ENCODE peak calls at places on chromosomes 13 and 19, in seven cellular contexts. One of them, this sample, is unnamed.

GRCh38 chr13:51793570-51794273 is 10.2 kb downstream of the DHRS12 start:
- DNase-seq in GM23338: no peak
- DNase-seq in cardiac muscle cell: peak; percentile 72
- DNase-seq in heart left ventricle: no peak
- DNase-seq in A549: no peak
- DNase-seq in progenitor cell of endocrine pancreas: no peak
- DNase-seq in HFFc6: peak; percentile 77
- DNase-seq in this sample: no peak

GRCh38 chr19:35743640-35744306 is 1.4 kb downstream of the U2AF1L4 start:
- DNase-seq in progenitor cell of endocrine pancreas: no peak
- DNase-seq in GM23338: no peak
- DNase-seq in heart left ventricle: no peak
- DNase-seq in HFFc6: no peak
- DNase-seq in cardiac muscle cell: no peak
- DNase-seq in A549: no peak
- DNase-seq in this sample: no peak

GRCh38 chr13:75393839-75394238 is 88.1 kb downstream of the TBC1D4 start:
- DNase-seq in cardiac muscle cell: no peak
- DNase-seq in progenitor cell of endocrine pancreas: no peak
- DNase-seq in HFFc6: no peak
- DNase-seq in A549: no peak
- DNase-seq in GM23338: no peak
- DNase-seq in heart left ventricle: no peak
- DNase-seq in this sample: no peak

GRCh38 chr13:20684535-20684934 is 19.0 kb upstream of the IL17D start:
- DNase-seq in progenitor cell of endocrine pancreas: no peak
- DNase-seq in heart left ventricle: no peak
- DNase-seq in GM23338: peak; percentile 33
- DNase-seq in HFFc6: no peak
- DNase-seq in A549: no peak
- DNase-seq in cardiac muscle cell: peak; percentile 79
- DNase-seq in this sample: no peak

GRCh38 chr13:87678353-87678752 is 7.2 kb downstream of the SLITRK5 start:
- DNase-seq in progenitor cell of endocrine pancreas: no peak
- DNase-seq in cardiac muscle cell: no peak
- DNase-seq in A549: no peak
- DNase-seq in HFFc6: no peak
- DNase-seq in GM23338: no peak
- DNase-seq in heart left ventricle: no peak
- DNase-seq in this sample: no peak

GRCh38 chr13:113836917-113837553 is 26.8 kb downstream of the GAS6 start:
- DNase-seq in HFFc6: peak; percentile 92
- DNase-seq in cardiac muscle cell: peak; percentile 77
- DNase-seq in progenitor cell of endocrine pancreas: no peak
- DNase-seq in heart left ventricle: peak; percentile 79
- DNase-seq in GM23338: no peak
- DNase-seq in A549: peak; percentile 38
- DNase-seq in this sample: no peak

GRCh38 chr13:28744091-28744536 is 25.3 kb upstream of the SLC46A3 start:
- DNase-seq in progenitor cell of endocrine pancreas: no peak
- DNase-seq in GM23338: peak; percentile 44
- DNase-seq in cardiac muscle cell: peak; percentile 82
- DNase-seq in heart left ventricle: no peak
- DNase-seq in A549: no peak
- DNase-seq in HFFc6: peak; percentile 42
- DNase-seq in this sample: no peak

GRCh38 chr19:11234486-11235075 is 4.8 kb upstream of the ANGPTL8 start:
- DNase-seq in cardiac muscle cell: no peak
- DNase-seq in A549: no peak
- DNase-seq in heart left ventricle: no peak
- DNase-seq in GM23338: no peak
- DNase-seq in HFFc6: no peak
- DNase-seq in progenitor cell of endocrine pancreas: no peak
- DNase-seq in this sample: no peak

GRCh38 chr13:20441066-20441465 is 84.6 kb downstream of the CRYL1 start:
- DNase-seq in HFFc6: no peak
- DNase-seq in heart left ventricle: no peak
- DNase-seq in A549: no peak
- DNase-seq in cardiac muscle cell: no peak
- DNase-seq in progenitor cell of endocrine pancreas: no peak
- DNase-seq in GM23338: no peak
- DNase-seq in this sample: no peak

GRCh38 chr13:60788156-60788829 is 391.3 kb downstream of the TDRD3 start:
- DNase-seq in heart left ventricle: peak; percentile 17
- DNase-seq in progenitor cell of endocrine pancreas: no peak
- DNase-seq in A549: no peak
- DNase-seq in HFFc6: no peak
- DNase-seq in GM23338: no peak
- DNase-seq in cardiac muscle cell: peak; percentile 8
- DNase-seq in this sample: no peak

GRCh38 chr13:89967701-89968100 is 1379.8 kb upstream of the MIR17HG start:
- DNase-seq in A549: no peak
- DNase-seq in cardiac muscle cell: no peak
- DNase-seq in HFFc6: no peak
- DNase-seq in heart left ventricle: no peak
- DNase-seq in progenitor cell of endocrine pancreas: no peak
- DNase-seq in GM23338: no peak
- DNase-seq in this sample: no peak

GRCh38 chr13:98232456-98232855 is 55.4 kb upstream of the RNF113B start:
- DNase-seq in HFFc6: no peak
- DNase-seq in heart left ventricle: no peak
- DNase-seq in progenitor cell of endocrine pancreas: no peak
- DNase-seq in A549: no peak
- DNase-seq in cardiac muscle cell: no peak
- DNase-seq in GM23338: no peak
- DNase-seq in this sample: no peak

GRCh38 chr13:21012841-21013681 is 48.3 kb downstream of the LATS2 start:
- DNase-seq in cardiac muscle cell: peak; percentile 51
- DNase-seq in HFFc6: no peak
- DNase-seq in heart left ventricle: no peak
- DNase-seq in A549: no peak
- DNase-seq in GM23338: no peak
- DNase-seq in progenitor cell of endocrine pancreas: no peak
- DNase-seq in this sample: no peak

GRCh38 chr19:18450934-18451836 is 13.3 kb upstream of the ISYNA1 start:
- DNase-seq in cardiac muscle cell: peak; percentile 81
- DNase-seq in HFFc6: peak; percentile 49
- DNase-seq in progenitor cell of endocrine pancreas: peak; percentile 98
- DNase-seq in heart left ventricle: peak; percentile 85
- DNase-seq in A549: no peak
- DNase-seq in GM23338: peak; percentile 83
- DNase-seq in this sample: peak; percentile 82

GRCh38 chr19:33587150-33587549 is 34.6 kb upstream of the CHST8 start:
- DNase-seq in HFFc6: no peak
- DNase-seq in GM23338: no peak
- DNase-seq in heart left ventricle: no peak
- DNase-seq in cardiac muscle cell: no peak
- DNase-seq in progenitor cell of endocrine pancreas: no peak
- DNase-seq in A549: no peak
- DNase-seq in this sample: no peak

GRCh38 chr19:45121827-45122345 is 28.9 kb downstream of the PPP1R37 start:
- DNase-seq in cardiac muscle cell: no peak
- DNase-seq in progenitor cell of endocrine pancreas: no peak
- DNase-seq in GM23338: no peak
- DNase-seq in HFFc6: no peak
- DNase-seq in heart left ventricle: no peak
- DNase-seq in A549: no peak
- DNase-seq in this sample: no peak

GRCh38 chr19:34135033-34135370 is 37.3 kb upstream of the LSM14A start:
- DNase-seq in A549: no peak
- DNase-seq in GM23338: no peak
- DNase-seq in cardiac muscle cell: no peak
- DNase-seq in HFFc6: no peak
- DNase-seq in progenitor cell of endocrine pancreas: no peak
- DNase-seq in heart left ventricle: no peak
- DNase-seq in this sample: no peak

GRCh38 chr13:20475927-20476691 is 49.5 kb downstream of the CRYL1 start:
- DNase-seq in heart left ventricle: no peak
- DNase-seq in HFFc6: no peak
- DNase-seq in cardiac muscle cell: no peak
- DNase-seq in GM23338: peak; percentile 43
- DNase-seq in progenitor cell of endocrine pancreas: no peak
- DNase-seq in A549: no peak
- DNase-seq in this sample: no peak

GRCh38 chr19:34173145-34173956 is 1.0 kb downstream of the LSM14A start:
- DNase-seq in GM23338: peak; percentile 92
- DNase-seq in cardiac muscle cell: peak; percentile 61
- DNase-seq in A549: peak; percentile 70
- DNase-seq in HFFc6: peak; percentile 28
- DNase-seq in heart left ventricle: peak; percentile 17
- DNase-seq in progenitor cell of endocrine pancreas: peak; percentile 18
- DNase-seq in this sample: peak; percentile 41

GRCh38 chr13:76939215-76939614 is 9.1 kb upstream of the ACOD1 start:
- DNase-seq in A549: no peak
- DNase-seq in heart left ventricle: no peak
- DNase-seq in GM23338: no peak
- DNase-seq in cardiac muscle cell: peak; percentile 37
- DNase-seq in progenitor cell of endocrine pancreas: no peak
- DNase-seq in HFFc6: peak; percentile 19
- DNase-seq in this sample: no peak

GRCh38 chr19:45972944-45973525 is 630 bp downstream of the NOVA2 start:
- DNase-seq in cardiac muscle cell: no peak
- DNase-seq in HFFc6: no peak
- DNase-seq in GM23338: no peak
- DNase-seq in A549: no peak
- DNase-seq in heart left ventricle: no peak
- DNase-seq in progenitor cell of endocrine pancreas: no peak
- DNase-seq in this sample: no peak

GRCh38 chr19:17307876-17308377 is 1.4 kb upstream of the DDA1 start:
- DNase-seq in heart left ventricle: no peak
- DNase-seq in cardiac muscle cell: no peak
- DNase-seq in A549: no peak
- DNase-seq in progenitor cell of endocrine pancreas: no peak
- DNase-seq in HFFc6: no peak
- DNase-seq in GM23338: no peak
- DNase-seq in this sample: no peak

GRCh38 chr19:39413269-39413902 is 917 bp downstream of the PLEKHG2 start:
- DNase-seq in GM23338: peak; percentile 74
- DNase-seq in A549: peak; percentile 74
- DNase-seq in cardiac muscle cell: peak; percentile 80
- DNase-seq in progenitor cell of endocrine pancreas: peak; percentile 62
- DNase-seq in HFFc6: no peak
- DNase-seq in heart left ventricle: peak; percentile 88
- DNase-seq in this sample: no peak

GRCh38 chr19:33818426-33818825 is 21.8 kb downstream of the KCTD15 start:
- DNase-seq in progenitor cell of endocrine pancreas: no peak
- DNase-seq in A549: no peak
- DNase-seq in heart left ventricle: no peak
- DNase-seq in cardiac muscle cell: no peak
- DNase-seq in HFFc6: no peak
- DNase-seq in GM23338: no peak
- DNase-seq in this sample: no peak

DNA sequence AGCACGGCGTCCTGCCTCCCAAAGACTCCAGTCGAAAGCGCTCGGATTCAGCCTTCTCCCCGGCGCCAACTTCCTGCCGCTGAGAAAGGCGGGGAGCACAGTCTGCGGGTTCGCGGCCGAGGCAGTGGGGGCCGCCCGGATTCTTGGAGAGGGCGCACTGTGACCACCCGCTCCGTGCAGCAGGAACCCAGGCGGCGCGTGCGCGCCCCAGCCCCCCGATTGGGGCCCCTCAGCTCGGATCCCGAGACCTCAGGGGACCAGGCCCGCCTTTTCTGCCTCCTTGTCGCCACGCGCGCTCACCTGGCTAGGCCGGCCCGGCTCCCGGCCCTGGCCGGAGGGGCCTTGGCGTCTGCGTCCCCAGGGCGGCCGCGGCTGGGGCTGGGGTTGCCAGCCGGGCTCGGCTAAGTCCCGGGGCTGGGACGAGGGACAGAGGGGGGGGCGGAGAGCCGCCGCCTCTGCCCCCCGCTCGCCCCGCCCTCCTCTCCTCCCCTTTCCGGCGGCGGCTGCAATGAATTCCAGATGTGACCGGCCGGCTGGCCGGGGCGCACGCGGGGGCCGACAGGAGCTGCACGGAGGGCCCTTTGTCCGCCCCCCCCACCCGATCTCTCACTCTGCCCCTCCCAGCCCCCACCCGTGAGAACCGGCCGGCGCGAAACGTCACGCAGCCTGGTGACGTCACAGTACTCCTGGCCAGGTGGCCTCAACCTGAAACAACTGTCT is at the start of gene S1PR2:
- DNase-seq in GM23338: peak; percentile 91
- DNase-seq in HFFc6: peak; percentile 49
- DNase-seq in A549: peak; percentile 50
- DNase-seq in heart left ventricle: peak; percentile 89
- DNase-seq in progenitor cell of endocrine pancreas: peak; percentile 89
- DNase-seq in cardiac muscle cell: peak; percentile 90
- DNase-seq in this sample: peak; percentile 68
- TF ChIP-seq CTCF in GM23338: no peak
- TF ChIP-seq CTCF in HFFc6: no peak
- TF ChIP-seq CTCF in A549: no peak
- TF ChIP-seq CTCF in heart left ventricle: no peak
- TF ChIP-seq CTCF in progenitor cell of endocrine pancreas: no peak
- TF ChIP-seq CTCF in cardiac muscle cell: no peak
- TF ChIP-seq CTCF in this sample: no peak

GRCh38 chr13:110885966-110886365 is 28.9 kb downstream of the ANKRD10 start:
- DNase-seq in HFFc6: no peak
- DNase-seq in GM23338: peak; percentile 73
- DNase-seq in progenitor cell of endocrine pancreas: no peak
- DNase-seq in heart left ventricle: no peak
- DNase-seq in cardiac muscle cell: no peak
- DNase-seq in A549: no peak
- DNase-seq in this sample: no peak
- TF ChIP-seq CTCF in HFFc6: peak; percentile 22
- TF ChIP-seq CTCF in GM23338: peak; percentile 54
- TF ChIP-seq CTCF in progenitor cell of endocrine pancreas: peak; percentile 28
- TF ChIP-seq CTCF in heart left ventricle: no peak
- TF ChIP-seq CTCF in cardiac muscle cell: peak; percentile 2
- TF ChIP-seq CTCF in A549: no peak
- TF ChIP-seq CTCF in this sample: no peak

DNA sequence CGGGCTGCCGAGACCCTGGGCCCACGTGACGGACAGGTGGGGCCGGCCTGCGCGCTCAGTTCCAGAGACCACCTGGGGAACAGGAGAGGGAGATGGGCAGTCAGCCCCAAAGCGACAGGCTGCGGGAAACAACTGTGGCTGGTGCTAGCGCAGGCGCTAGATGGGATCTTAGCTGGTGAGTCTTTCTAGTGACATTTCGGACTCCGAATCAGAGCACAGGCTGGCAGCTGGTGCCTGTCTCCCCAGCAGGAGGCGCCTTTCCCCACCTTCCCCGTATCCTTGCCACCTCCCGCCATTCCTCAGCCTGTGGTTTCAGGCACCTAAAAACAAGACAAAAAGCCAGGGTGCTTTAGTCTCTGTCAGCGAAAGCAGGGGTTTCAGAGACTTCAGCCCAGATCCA is 19.4 kb upstream of the RANBP3 start:
- DNase-seq in cardiac muscle cell: no peak
- DNase-seq in A549: no peak
- DNase-seq in GM23338: peak; percentile 68
- DNase-seq in heart left ventricle: no peak
- DNase-seq in progenitor cell of endocrine pancreas: no peak
- DNase-seq in HFFc6: no peak
- DNase-seq in this sample: no peak
- TF ChIP-seq CTCF in cardiac muscle cell: no peak
- TF ChIP-seq CTCF in A549: no peak
- TF ChIP-seq CTCF in GM23338: peak; percentile 70
- TF ChIP-seq CTCF in heart left ventricle: no peak
- TF ChIP-seq CTCF in progenitor cell of endocrine pancreas: peak; percentile 37
- TF ChIP-seq CTCF in HFFc6: peak; percentile 60
- TF ChIP-seq CTCF in this sample: no peak

GRCh38 chr13:42041684-42042035 is 6.8 kb upstream of the DGKH start:
- DNase-seq in HFFc6: peak; percentile 78
- DNase-seq in heart left ventricle: peak; percentile 60
- DNase-seq in progenitor cell of endocrine pancreas: peak; percentile 37
- DNase-seq in A549: peak; percentile 61
- DNase-seq in GM23338: peak; percentile 83
- DNase-seq in cardiac muscle cell: peak; percentile 74
- DNase-seq in this sample: peak; percentile 62
- TF ChIP-seq CTCF in HFFc6: peak; percentile 71
- TF ChIP-seq CTCF in heart left ventricle: peak; percentile 59
- TF ChIP-seq CTCF in progenitor cell of endocrine pancreas: peak; percentile 51
- TF ChIP-seq CTCF in A549: peak; percentile 14
- TF ChIP-seq CTCF in GM23338: peak; percentile 37
- TF ChIP-seq CTCF in cardiac muscle cell: peak; percentile 66
- TF ChIP-seq CTCF in this sample: no peak